ENCODE peak calls at places on chromosomes 16 and 17, in four cellular contexts. D is mammary epithelial cell, B is cardiac muscle cell, Y is ascending aorta. J is an unnamed sample. For H3K4me1, the result is how much of the 10 kb centered on the place peaks cover.

GRCh38 chr16:69217433-69217832 is 30.5 kb downstream of the SNTB2 start:
- DNase-seq in D (peak), B (no peak), Y (no peak), J (no peak)

GRCh38 chr17:2123467-2124251 is 68.8 kb downstream of the HIC1 start:
- DNase-seq in D (no peak), B (no peak), Y (no peak), J (no peak)

GRCh38 chr16:64983983-64984382 is 137.9 kb downstream of the CDH11 start:
- DNase-seq in D (peak), B (peak), Y (no peak), J (no peak)

GRCh38 chr16:11367483-11367906 is 22.2 kb downstream of the RMI2 start:
- DNase-seq in D (no peak), B (no peak), Y (no peak), J (no peak)

GRCh38 chr17:29911641-29912177 is 18.3 kb downstream of the SSH2 start:
- DNase-seq in D (no peak), B (no peak), Y (no peak), J (no peak)

GRCh38 chr16:1048442-1049112 is 24.0 kb upstream of the SSTR5 start:
- DNase-seq in D (no peak), B (peak), Y (no peak), J (no peak)

GRCh38 chr16:86195863-86196630 is 297.1 kb downstream of the IRF8 start:
- DNase-seq in D (no peak), B (peak), Y (no peak), J (no peak)

GRCh38 chr17:42596386-42596785 is 12.8 kb downstream of the RETREG3 start:
- DNase-seq in D (no peak), B (no peak), Y (no peak), J (no peak)

GRCh38 chr17:28521296-28522085 is 15.3 kb downstream of the FOXN1 start:
- DNase-seq in D (no peak), B (peak), Y (no peak), J (no peak)

GRCh38 chr17:30372755-30373154 is 6.0 kb upstream of the CPD start:
- DNase-seq in D (peak), B (no peak), Y (no peak), J (no peak)

GRCh38 chr16:67438098-67438791 is 7.3 kb downstream of the HSD11B2 start:
- DNase-seq in D (no peak), B (no peak), Y (no peak), J (no peak)

GRCh38 chr16:50509521-50510341 is 38.5 kb upstream of the NKD1 start:
- DNase-seq in D (no peak), B (peak), Y (peak), J (no peak)

GRCh38 chr16:64390102-64390501 is 731.8 kb downstream of the CDH11 start:
- DNase-seq in D (no peak), B (no peak), Y (no peak), J (no peak)

GRCh38 chr16:70399326-70399725 is 39.6 kb downstream of the ST3GAL2 start:
- DNase-seq in D (no peak), B (no peak), Y (no peak), J (no peak)

GRCh38 chr16:31361201-31362110 is 6.5 kb downstream of the ITGAX start:
- DNase-seq in D (no peak), B (no peak), Y (no peak), J (no peak)

GRCh38 chr17:59357219-59357699 is 25.8 kb downstream of the YPEL2 start:
- DNase-seq in D (no peak), B (no peak), Y (no peak), J (no peak)

GRCh38 chr16:69105501-69106361 is at the start of gene HAS3:
- DNase-seq in D (peak), B (peak), Y (no peak), J (no peak)

GRCh38 chr17:37391146-37391545 is 15.4 kb downstream of the C17orf78 start:
- DNase-seq in D (no peak), B (no peak), Y (no peak), J (no peak)

GRCh38 chr16:7325835-7326234 is 6.8 kb upstream of the RBFOX1 start:
- DNase-seq in D (no peak), B (no peak), Y (no peak), J (no peak)

GRCh38 chr16:69672998-69673713 is 53.2 kb downstream of the NQO1 start:
- DNase-seq in D (no peak), B (no peak), Y (no peak), J (no peak)

GRCh38 chr16:10895053-10895946 is 18.3 kb downstream of the CIITA start:
- DNase-seq in D (peak), B (peak), Y (no peak), J (no peak)

GRCh38 chr16:14135704-14136103 is 64.6 kb downstream of the MRTFB start:
- DNase-seq in D (no peak), B (no peak), Y (no peak), J (no peak)

GRCh38 chr16:4957420-4957719 is 760 bp upstream of the SEC14L5 start:
- DNase-seq in D (no peak), B (no peak), Y (no peak), J (no peak)

GRCh38 chr17:1718362-1719165 is 5.9 kb upstream of the WDR81 start:
- DNase-seq in D (no peak), B (no peak), Y (no peak), J (no peak)

GRCh38 chr17:4599505-4600281 is 15.4 kb downstream of the SMTNL2 start:
- DNase-seq in D (no peak), B (peak), Y (no peak), J (no peak)

GRCh38 chr17:64278614-64279013 is 15.6 kb upstream of the TEX2 start:
- DNase-seq in D (peak), B (no peak), Y (no peak), J (no peak)

GRCh38 chr16:17526956-17527355 is 56.2 kb upstream of the XYLT1 start:
- DNase-seq in D (no peak), B (no peak), Y (no peak), J (no peak)

GRCh38 chr16:57645691-57646387 is 17.4 kb downstream of the ADGRG1 start:
- DNase-seq in D (peak), B (no peak), Y (no peak), J (no peak)

GRCh38 chr16:50204426-50205108 is 51.5 kb downstream of the TENT4B start:
- DNase-seq in D (peak), B (no peak), Y (no peak), J (no peak)

GRCh38 chr17:66667491-66668030 is 167.4 kb upstream of the CACNG5 start:
- DNase-seq in D (no peak), B (no peak), Y (no peak), J (peak)

GRCh38 chr17:39922006-39922405 is 3.6 kb upstream of the GSDMB start:
- DNase-seq in D (no peak), B (no peak), Y (no peak), J (no peak)
- H3K4me3 ChIP-seq in D (no peak), B (no peak), Y (no peak), J (no peak)

DNA sequence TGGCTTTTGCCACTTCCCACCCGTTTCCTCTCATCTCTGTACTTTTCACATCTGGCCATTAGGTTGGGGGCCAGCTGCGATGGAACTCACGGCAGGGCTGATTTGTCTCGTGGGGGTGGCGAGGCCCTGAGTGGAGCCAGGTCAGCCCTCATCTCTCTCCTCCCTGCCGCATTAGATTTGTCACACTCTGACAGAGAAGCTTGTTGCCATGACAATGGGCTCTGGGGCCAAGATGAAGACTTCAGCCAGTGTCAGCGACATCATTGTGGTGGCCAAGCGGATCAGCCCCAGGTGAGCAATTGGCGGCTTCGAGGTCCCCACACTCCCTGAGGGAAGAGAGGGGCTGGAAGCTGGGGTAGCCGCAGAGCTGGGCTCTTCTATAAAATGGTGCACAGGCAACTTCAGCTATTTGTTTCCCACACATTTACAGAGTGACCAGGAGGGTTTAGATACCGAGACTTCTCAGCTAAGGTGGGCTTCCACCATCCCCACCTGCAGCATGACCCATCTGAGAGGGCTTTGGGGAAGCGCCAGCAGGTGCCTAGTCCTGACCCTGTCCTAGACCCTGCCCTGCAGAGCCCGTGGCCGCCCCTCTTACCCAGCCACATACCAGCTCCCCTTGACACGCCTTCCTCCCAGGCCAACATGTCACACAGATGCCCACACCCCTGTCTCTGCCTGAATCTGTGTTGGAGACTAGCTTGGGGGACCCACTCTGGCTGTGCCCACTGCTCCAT is 8.4 kb downstream of the TMEM98 start:
- DNase-seq in D (no peak), B (no peak), Y (peak), J (no peak)
- H3K27ac ChIP-seq in D (no peak), B (no peak), Y (peak), J (no peak)

GRCh38 chr16:73047536-73048291 is at the start of gene ZFHX3:
- DNase-seq in D (peak), B (peak), Y (peak), J (peak)
- H3K4me1 ChIP-seq in D (under half), B (half or more), Y (half or more), J (under half)

GRCh38 chr17:48591435-48592077 is 1.5 kb upstream of the HOXB3 start:
- DNase-seq in D (no peak), B (no peak), Y (no peak), J (no peak)
- H3K4me3 ChIP-seq in D (no peak), B (no peak), Y (no peak), J (no peak)

GRCh38 chr16:28069921-28070794 is 6.6 kb upstream of the GSG1L start:
- DNase-seq in D (no peak), B (no peak), Y (no peak), J (no peak)

GRCh38 chr16:28064150-28064549 is 636 bp upstream of the GSG1L start:
- DNase-seq in D (no peak), B (no peak), Y (no peak), J (no peak)

GRCh38 chr16:28067604-28068382 is 4.3 kb upstream of the GSG1L start:
- DNase-seq in D (no peak), B (no peak), Y (peak), J (no peak)

GRCh38 chr16:28064706-28065249 is 1.3 kb upstream of the GSG1L start:
- DNase-seq in D (no peak), B (no peak), Y (no peak), J (no peak)

GRCh38 chr16:28068976-28069375 is 5.5 kb upstream of the GSG1L start:
- DNase-seq in D (no peak), B (no peak), Y (no peak), J (no peak)
- H3K27ac ChIP-seq in D (no peak), B (no peak), Y (peak), J (no peak)

GRCh38 chr17:7854851-7855642 is at the start of gene TMEM88:
- DNase-seq in D (no peak), B (peak), Y (no peak), J (no peak)
- H3K4me1 ChIP-seq in D (half or more), B (under half), Y (under half), J (under half)

GRCh38 chr17:62824290-62825135 is 16.4 kb upstream of the MARCHF10 start:
- DNase-seq in D (peak), B (no peak), Y (no peak), J (no peak)
- H3K4me3 ChIP-seq in D (no peak), B (no peak), Y (no peak), J (no peak)

DNA sequence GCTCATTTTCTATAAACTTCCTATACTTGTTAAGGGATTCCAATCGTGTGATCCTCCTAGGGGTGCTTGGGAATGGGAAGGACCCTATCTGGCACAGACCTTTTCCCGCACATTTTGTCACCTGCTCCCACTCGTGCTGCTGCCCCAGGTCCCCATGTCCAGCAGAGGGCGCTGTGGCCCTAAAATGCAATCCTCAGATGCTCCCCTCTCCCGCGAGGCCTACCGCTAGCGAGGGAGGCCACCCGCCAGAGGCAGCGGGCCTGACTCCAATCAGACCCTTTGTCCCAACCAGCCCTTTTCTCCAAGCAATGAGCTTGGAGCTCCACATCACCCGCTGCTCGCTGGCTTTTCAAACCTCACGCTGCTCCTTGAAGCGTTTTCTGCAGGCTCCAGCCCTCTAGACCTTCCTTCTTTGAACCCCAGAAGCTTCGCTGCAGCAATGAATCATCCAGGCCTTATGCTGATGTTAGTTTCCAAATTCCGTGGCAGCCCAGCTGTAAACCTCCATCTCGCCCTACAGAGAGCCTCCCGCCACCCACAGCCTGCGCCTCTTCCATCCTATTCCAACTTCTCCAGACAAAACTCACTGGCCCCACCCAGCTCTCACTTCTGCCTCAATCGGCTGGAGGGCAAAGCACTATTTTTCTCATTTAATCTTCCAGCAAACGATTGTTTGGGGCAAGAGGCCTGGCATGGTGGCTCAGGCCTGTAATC is 23.6 kb upstream of the FZD2 start:
- DNase-seq in D (peak), B (peak), Y (peak), J (peak)
- H3K27ac ChIP-seq in D (no peak), B (no peak), Y (peak), J (no peak)

GRCh38 chr17:47709594-47709993 is 15.6 kb downstream of the TBKBP1 start:
- DNase-seq in D (no peak), B (no peak), Y (no peak), J (no peak)

GRCh38 chr17:47707884-47708283 is 13.9 kb downstream of the TBKBP1 start:
- DNase-seq in D (no peak), B (no peak), Y (no peak), J (no peak)

GRCh38 chr17:47707056-47707791 is 13.3 kb downstream of the TBKBP1 start:
- DNase-seq in D (peak), B (no peak), Y (no peak), J (no peak)

GRCh38 chr17:47708864-47709541 is 15.0 kb downstream of the TBKBP1 start:
- DNase-seq in D (no peak), B (no peak), Y (no peak), J (no peak)

GRCh38 chr17:47708312-47708863 is 14.4 kb downstream of the TBKBP1 start:
- DNase-seq in D (no peak), B (no peak), Y (no peak), J (no peak)
- H3K4me1 ChIP-seq in D (under half), B (under half), Y (under half), J (under half)

DNA sequence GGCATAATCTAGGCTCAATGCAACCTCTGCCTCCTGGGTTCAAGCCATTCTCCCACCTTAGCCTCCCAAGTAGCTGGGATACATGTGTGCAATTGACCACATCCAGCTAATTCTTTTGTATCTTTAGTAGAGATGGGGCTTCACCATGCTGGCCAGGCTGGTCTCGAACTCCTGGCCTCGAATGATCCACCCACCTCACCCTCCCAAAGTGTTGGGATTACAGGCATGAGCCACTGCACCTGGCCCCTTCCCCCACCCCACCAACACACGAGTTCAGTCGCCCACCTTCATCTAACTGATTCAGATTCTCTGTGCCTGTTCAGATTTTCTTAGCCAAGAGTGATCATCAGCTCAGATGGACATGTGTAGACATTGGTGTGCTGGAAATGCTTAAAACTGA is 25.0 kb upstream of the METTL9 start:
- DNase-seq in D (no peak), B (no peak), Y (peak), J (no peak)
- H3K4me3 ChIP-seq in D (no peak), B (no peak), Y (no peak), J (no peak)

J was measured in effector memory CD4-positive, alpha-beta T cell.